ENCODE peak calls at places on chromosomes 12 and 14, in four cellular contexts. One of them, this sample, is unnamed.

GRCh38 chr14:28412076-28412475 is 354.5 kb upstream of the FOXG1 start:
- DNase-seq in esophagus muscularis mucosa: no peak
- DNase-seq in neuronal stem cell: no peak
- DNase-seq in HepG2: no peak
- DNase-seq in this sample: no peak

GRCh38 chr14:39366460-39367386 is 65.5 kb downstream of the FBXO33 start:
- DNase-seq in HepG2: no peak
- DNase-seq in neuronal stem cell: no peak
- DNase-seq in esophagus muscularis mucosa: no peak
- DNase-seq in this sample: no peak

GRCh38 chr14:90554341-90554740 is 157.5 kb downstream of the CALM1 start:
- DNase-seq in esophagus muscularis mucosa: no peak
- DNase-seq in neuronal stem cell: no peak
- DNase-seq in HepG2: no peak
- DNase-seq in this sample: peak

GRCh38 chr14:45716506-45716905 is 463.5 kb upstream of the MIS18BP1 start:
- DNase-seq in neuronal stem cell: no peak
- DNase-seq in HepG2: peak
- DNase-seq in esophagus muscularis mucosa: no peak
- DNase-seq in this sample: no peak

GRCh38 chr12:53596920-53597363 is 29.2 kb downstream of the ATF7 start:
- DNase-seq in neuronal stem cell: no peak
- DNase-seq in esophagus muscularis mucosa: no peak
- DNase-seq in HepG2: no peak
- DNase-seq in this sample: no peak

GRCh38 chr12:80189241-80189640 is 89.9 kb downstream of the OTOGL start:
- DNase-seq in esophagus muscularis mucosa: no peak
- DNase-seq in neuronal stem cell: no peak
- DNase-seq in HepG2: no peak
- DNase-seq in this sample: no peak

GRCh38 chr12:89162704-89163261 is 189.5 kb downstream of the DUSP6 start:
- DNase-seq in neuronal stem cell: no peak
- DNase-seq in HepG2: no peak
- DNase-seq in esophagus muscularis mucosa: peak
- DNase-seq in this sample: peak

GRCh38 chr12:88144037-88144436 is 1.9 kb downstream of the TMTC3 start:
- DNase-seq in neuronal stem cell: no peak
- DNase-seq in esophagus muscularis mucosa: no peak
- DNase-seq in HepG2: no peak
- DNase-seq in this sample: no peak

GRCh38 chr12:77893918-77894317 is 63.2 kb downstream of the NAV3 start:
- DNase-seq in HepG2: peak
- DNase-seq in neuronal stem cell: no peak
- DNase-seq in esophagus muscularis mucosa: no peak
- DNase-seq in this sample: no peak

GRCh38 chr14:72568296-72568992 is 325.5 kb downstream of the DPF3 start:
- DNase-seq in HepG2: no peak
- DNase-seq in esophagus muscularis mucosa: no peak
- DNase-seq in neuronal stem cell: no peak
- DNase-seq in this sample: no peak

GRCh38 chr12:82517808-82518207 is 159.5 kb downstream of the METTL25 start:
- DNase-seq in esophagus muscularis mucosa: no peak
- DNase-seq in HepG2: no peak
- DNase-seq in neuronal stem cell: no peak
- DNase-seq in this sample: no peak

GRCh38 chr14:91693342-91693741 is 38.5 kb downstream of the CATSPERB start:
- DNase-seq in esophagus muscularis mucosa: no peak
- DNase-seq in HepG2: peak
- DNase-seq in neuronal stem cell: no peak
- DNase-seq in this sample: no peak

GRCh38 chr12:1594045-1594294 is 411 bp downstream of the FBXL14 start:
- DNase-seq in HepG2: no peak
- DNase-seq in neuronal stem cell: no peak
- DNase-seq in esophagus muscularis mucosa: no peak
- DNase-seq in this sample: peak

GRCh38 chr14:101705733-101706508 is 55.6 kb upstream of the PPP2R5C start:
- DNase-seq in esophagus muscularis mucosa: peak
- DNase-seq in neuronal stem cell: peak
- DNase-seq in HepG2: no peak
- DNase-seq in this sample: peak

GRCh38 chr12:84131076-84131475 is 781.5 kb downstream of the SLC6A15 start:
- DNase-seq in esophagus muscularis mucosa: no peak
- DNase-seq in HepG2: no peak
- DNase-seq in neuronal stem cell: no peak
- DNase-seq in this sample: no peak

GRCh38 chr12:102797513-102797912 is 119.5 kb downstream of the PAH start:
- DNase-seq in HepG2: no peak
- DNase-seq in neuronal stem cell: no peak
- DNase-seq in esophagus muscularis mucosa: peak
- DNase-seq in this sample: no peak

GRCh38 chr14:62322216-62322615 is 560.0 kb downstream of the SNAPC1 start:
- DNase-seq in HepG2: no peak
- DNase-seq in esophagus muscularis mucosa: no peak
- DNase-seq in neuronal stem cell: no peak
- DNase-seq in this sample: no peak

GRCh38 chr14:55340482-55340881 is 69.3 kb downstream of the FBXO34 start:
- DNase-seq in esophagus muscularis mucosa: peak
- DNase-seq in HepG2: no peak
- DNase-seq in neuronal stem cell: no peak
- DNase-seq in this sample: no peak

DNA sequence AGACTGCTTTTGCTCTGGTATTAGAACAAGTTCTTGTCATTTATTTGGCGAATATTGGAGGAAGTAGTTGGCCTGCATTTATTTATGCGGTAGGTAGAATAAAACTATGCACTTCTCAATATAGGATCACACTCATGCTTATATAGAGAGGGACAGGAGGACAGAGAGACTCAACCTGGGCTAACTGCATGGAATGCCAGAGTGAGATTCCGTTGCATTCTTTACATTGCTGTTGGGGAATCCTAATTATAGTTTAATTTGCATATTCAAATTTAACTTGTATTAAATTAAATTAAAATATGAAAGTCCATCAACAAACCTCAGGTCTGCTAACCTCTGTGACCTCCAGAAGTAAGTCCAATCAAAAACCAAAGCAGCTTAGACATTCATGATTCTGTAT is 26.6 kb downstream of the OR10G3 start:
- DNase-seq in esophagus muscularis mucosa: no peak
- DNase-seq in neuronal stem cell: no peak
- DNase-seq in HepG2: no peak
- DNase-seq in this sample: no peak
- H3K27ac ChIP-seq in esophagus muscularis mucosa: no peak
- H3K27ac ChIP-seq in neuronal stem cell: no peak
- H3K27ac ChIP-seq in HepG2: no peak
- H3K27ac ChIP-seq in this sample: no peak

GRCh38 chr12:95980437-95980836 is 15.7 kb downstream of the HAL start:
- DNase-seq in HepG2: no peak
- DNase-seq in neuronal stem cell: no peak
- DNase-seq in esophagus muscularis mucosa: peak
- DNase-seq in this sample: no peak

GRCh38 chr12:95976416-95976832 is 19.7 kb downstream of the HAL start:
- DNase-seq in neuronal stem cell: no peak
- DNase-seq in HepG2: peak
- DNase-seq in esophagus muscularis mucosa: no peak
- DNase-seq in this sample: no peak

GRCh38 chr12:95978774-95979173 is 17.4 kb downstream of the HAL start:
- DNase-seq in esophagus muscularis mucosa: no peak
- DNase-seq in neuronal stem cell: no peak
- DNase-seq in HepG2: no peak
- DNase-seq in this sample: no peak

GRCh38 chr12:95977764-95978305 is 18.3 kb downstream of the HAL start:
- DNase-seq in esophagus muscularis mucosa: no peak
- DNase-seq in HepG2: no peak
- DNase-seq in neuronal stem cell: no peak
- DNase-seq in this sample: no peak

GRCh38 chr12:95978351-95978750 is 17.8 kb downstream of the HAL start:
- DNase-seq in HepG2: no peak
- DNase-seq in neuronal stem cell: no peak
- DNase-seq in esophagus muscularis mucosa: no peak
- DNase-seq in this sample: no peak
- H3K4me3 ChIP-seq in HepG2: no peak
- H3K4me3 ChIP-seq in neuronal stem cell: no peak
- H3K4me3 ChIP-seq in esophagus muscularis mucosa: no peak
- H3K4me3 ChIP-seq in this sample: no peak

GRCh38 chr12:14390885-14391530 is 25.5 kb downstream of the ATF7IP start:
- DNase-seq in HepG2: no peak
- DNase-seq in neuronal stem cell: no peak
- DNase-seq in esophagus muscularis mucosa: no peak
- DNase-seq in this sample: no peak
- H3K27ac ChIP-seq in HepG2: no peak
- H3K27ac ChIP-seq in neuronal stem cell: no peak
- H3K27ac ChIP-seq in esophagus muscularis mucosa: peak
- H3K27ac ChIP-seq in this sample: no peak

GRCh38 chr14:65281991-65282908 is 130.3 kb upstream of the FUT8 start:
- DNase-seq in HepG2: no peak
- DNase-seq in esophagus muscularis mucosa: no peak
- DNase-seq in neuronal stem cell: peak
- DNase-seq in this sample: no peak
- H3K4me3 ChIP-seq in HepG2: no peak
- H3K4me3 ChIP-seq in esophagus muscularis mucosa: peak
- H3K4me3 ChIP-seq in neuronal stem cell: no peak
- H3K4me3 ChIP-seq in this sample: peak

This sample was measured in lower lobe of right lung.